ENCODE peak calls at places on chromosomes 13 and 19, in six cellular contexts. W is A549; X is brain microvascular endothelial cell; Y is mesendoderm; D is transverse colon; P is CD8-positive, alpha-beta memory T cell. U is an unnamed sample.

GRCh38 chr19:42023121-42023942 is 29.3 kb upstream of the ATP1A3 start:
- DNase-seq in D (peak), W (peak), Y (peak), X (peak), P (no peak), U (no peak)

GRCh38 chr13:112697756-112698655 is 8.2 kb downstream of the ATP11A start:
- DNase-seq in X (no peak), W (no peak), P (no peak), D (no peak), Y (no peak), U (no peak)

GRCh38 chr13:106096661-106097092 is 438.8 kb downstream of the EFNB2 start:
- DNase-seq in Y (no peak), P (no peak), W (peak), X (no peak), D (no peak), U (peak)

GRCh38 chr19:51810228-51810627 is 15.3 kb downstream of the FPR3 start:
- DNase-seq in D (no peak), P (no peak), X (no peak), Y (no peak), W (no peak), U (no peak)

GRCh38 chr19:48844472-48844871 is 8.2 kb upstream of the HSD17B14 start:
- DNase-seq in X (no peak), W (peak), D (no peak), P (no peak), Y (peak), U (peak)

GRCh38 chr19:38478273-38478971 is 44.9 kb downstream of the RYR1 start:
- DNase-seq in P (no peak), D (no peak), W (peak), X (peak), Y (peak), U (no peak)

GRCh38 chr19:48292798-48293197 is 22.9 kb downstream of the ZNF114 start:
- DNase-seq in X (peak), Y (peak), D (no peak), W (no peak), P (no peak), U (no peak)

GRCh38 chr19:43395561-43395960 is 19.1 kb upstream of the TEX101 start:
- DNase-seq in Y (no peak), X (no peak), P (no peak), D (peak), W (no peak), U (no peak)

GRCh38 chr19:55088543-55089265 is 13.0 kb downstream of the EPS8L1 start:
- DNase-seq in P (peak), X (peak), W (peak), D (peak), Y (peak), U (peak)

GRCh38 chr19:1410136-1410786 is 2.9 kb downstream of the DAZAP1 start:
- DNase-seq in P (no peak), X (peak), D (no peak), W (no peak), Y (no peak), U (peak)

GRCh38 chr19:45515081-45515624 is 7.9 kb downstream of the VASP start:
- DNase-seq in Y (no peak), W (no peak), D (peak), P (no peak), X (no peak), U (no peak)

GRCh38 chr13:102667911-102668310 is 26.9 kb downstream of the METTL21C start:
- DNase-seq in W (no peak), X (no peak), D (no peak), P (no peak), Y (peak), U (no peak)

GRCh38 chr19:45467456-45468158 is at the start of gene FOSB:
- DNase-seq in X (peak), P (peak), Y (peak), W (peak), D (peak), U (peak)

GRCh38 chr19:850221-850978 is 1.7 kb upstream of the ELANE start:
- DNase-seq in D (peak), X (peak), Y (peak), P (no peak), W (peak), U (no peak)

GRCh38 chr13:24910502-24911134 is 146.6 kb downstream of the RNF17 start:
- DNase-seq in D (peak), Y (no peak), X (no peak), W (no peak), P (no peak), U (no peak)

GRCh38 chr19:56071151-56071550 is 49.9 kb downstream of the ZNF787 start:
- DNase-seq in W (no peak), P (no peak), Y (peak), D (no peak), X (no peak), U (no peak)

GRCh38 chr13:47326061-47326460 is 429.2 kb upstream of the HTR2A start:
- DNase-seq in Y (no peak), W (no peak), P (no peak), X (peak), D (no peak), U (no peak)

GRCh38 chr13:110396913-110397379 is 89.9 kb downstream of the COL4A2 start:
- DNase-seq in W (no peak), P (no peak), D (peak), X (peak), Y (no peak), U (no peak)

GRCh38 chr19:10817291-10818038 is 18.5 kb downstream of the TMED1 start:
- DNase-seq in P (no peak), X (peak), D (peak), W (no peak), Y (no peak), U (no peak)

GRCh38 chr13:112731667-112732616 is 42.1 kb downstream of the ATP11A start:
- DNase-seq in Y (no peak), D (no peak), W (no peak), X (no peak), P (no peak), U (no peak)

GRCh38 chr19:10419646-10420443 is 493 bp upstream of the PDE4A start:
- DNase-seq in X (peak), P (no peak), Y (peak), D (no peak), W (peak), U (no peak)

GRCh38 chr13:22082437-22083100 is 411.7 kb downstream of the FGF9 start:
- DNase-seq in P (peak), D (no peak), W (no peak), X (no peak), Y (peak), U (no peak)

GRCh38 chr13:30006246-30006645 is 155.8 kb upstream of the UBL3 start:
- DNase-seq in W (no peak), D (no peak), P (peak), Y (peak), X (no peak), U (no peak)

GRCh38 chr19:36876993-36877938 is 26.6 kb downstream of the ZNF345 start:
- DNase-seq in D (no peak), W (no peak), X (no peak), Y (peak), P (no peak), U (no peak)

GRCh38 chr13:51778407-51778806 is 25.6 kb downstream of the DHRS12 start:
- DNase-seq in X (no peak), W (no peak), P (no peak), D (no peak), Y (no peak), U (no peak)

GRCh38 chr13:65724261-65724660 is 1505.9 kb downstream of the PCDH9 start:
- DNase-seq in W (no peak), Y (no peak), X (peak), D (no peak), P (no peak), U (no peak)

GRCh38 chr19:43584484-43584883 is 8.9 kb downstream of the PINLYP start:
- DNase-seq in W (no peak), D (no peak), X (no peak), P (no peak), Y (no peak), U (no peak)

GRCh38 chr13:107192289-107192688 is 624.4 kb upstream of the ARGLU1 start:
- DNase-seq in D (no peak), W (no peak), P (no peak), Y (no peak), X (no peak), U (no peak)

GRCh38 chr19:51195616-51196015 is 29.3 kb upstream of the CD33 start:
- DNase-seq in Y (no peak), W (no peak), P (no peak), D (no peak), X (no peak), U (no peak)

GRCh38 chr19:45769821-45770191 is 754 bp upstream of the SIX5 start:
- DNase-seq in W (peak), Y (no peak), X (peak), P (peak), D (peak), U (no peak)

GRCh38 chr13:92843549-92843948 is 383.1 kb upstream of the GPC6 start:
- DNase-seq in D (no peak), P (no peak), X (no peak), Y (no peak), W (no peak), U (no peak)

GRCh38 chr13:99316657-99317244 is 9.6 kb upstream of the GPR183 start:
- DNase-seq in Y (no peak), W (no peak), X (no peak), D (no peak), P (no peak), U (no peak)

GRCh38 chr19:58529405-58529804 is 9.8 kb upstream of the ZBTB45 start:
- DNase-seq in D (no peak), P (no peak), W (no peak), Y (no peak), X (no peak), U (no peak)

GRCh38 chr19:58536852-58537798 is 6.7 kb upstream of the TRIM28 start:
- DNase-seq in P (no peak), Y (no peak), X (no peak), D (no peak), W (no peak), U (no peak)

GRCh38 chr19:58535857-58536256 is 8.0 kb upstream of the TRIM28 start:
- DNase-seq in Y (no peak), W (no peak), X (no peak), P (no peak), D (no peak), U (no peak)

GRCh38 chr19:58531052-58531600 is 11.5 kb upstream of the ZBTB45 start:
- DNase-seq in W (no peak), X (no peak), Y (no peak), D (no peak), P (no peak), U (no peak)
- H3K27ac ChIP-seq in W (no peak), X (no peak), Y (no peak), D (no peak), P (no peak), U (no peak)

GRCh38 chr13:75776550-75776949 is 140.4 kb downstream of the LMO7 start:
- DNase-seq in P (no peak), W (no peak), X (no peak), D (no peak), Y (no peak), U (no peak)
- H3K27ac ChIP-seq in P (no peak), W (peak), X (no peak), D (peak), Y (no peak), U (peak)

GRCh38 chr19:18476507-18477041 is 38.6 kb upstream of the ISYNA1 start:
- DNase-seq in W (no peak), D (no peak), Y (no peak), P (no peak), X (no peak), U (no peak)

GRCh38 chr19:18474366-18474887 is 36.5 kb upstream of the ISYNA1 start:
- DNase-seq in W (no peak), Y (no peak), X (no peak), D (no peak), P (no peak), U (no peak)

GRCh38 chr19:18475762-18476331 is 37.9 kb upstream of the ISYNA1 start:
- DNase-seq in Y (no peak), X (no peak), W (no peak), P (no peak), D (no peak), U (no peak)

GRCh38 chr19:18473706-18474087 is 35.8 kb upstream of the ISYNA1 start:
- DNase-seq in D (no peak), W (no peak), P (no peak), Y (no peak), X (no peak), U (no peak)

DNA sequence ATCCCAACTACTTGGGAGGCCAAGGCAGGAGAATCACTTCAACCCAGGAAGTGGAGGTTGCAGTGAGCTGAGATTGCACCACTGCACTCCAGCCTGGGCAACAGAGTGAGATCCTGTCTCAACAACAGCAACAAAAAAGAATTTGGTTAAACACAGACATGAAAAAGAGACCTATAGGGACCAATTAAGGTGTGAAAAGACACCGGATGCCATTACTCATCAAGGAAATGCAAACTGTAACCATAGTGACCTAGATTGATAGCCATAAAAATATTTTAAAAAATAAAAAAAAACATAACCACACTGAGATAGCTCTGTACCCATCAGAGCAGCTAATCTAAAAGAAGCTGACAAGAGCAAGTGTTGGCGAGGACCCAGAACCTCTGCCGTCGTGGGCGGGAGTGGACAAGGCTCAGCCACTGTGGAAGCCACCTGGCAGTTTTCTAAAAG is 37.1 kb upstream of the ISYNA1 start:
- DNase-seq in D (no peak), Y (no peak), W (no peak), P (no peak), X (no peak), U (no peak)
- H3K27ac ChIP-seq in D (peak), Y (no peak), W (no peak), P (peak), X (no peak), U (no peak)

DNA sequence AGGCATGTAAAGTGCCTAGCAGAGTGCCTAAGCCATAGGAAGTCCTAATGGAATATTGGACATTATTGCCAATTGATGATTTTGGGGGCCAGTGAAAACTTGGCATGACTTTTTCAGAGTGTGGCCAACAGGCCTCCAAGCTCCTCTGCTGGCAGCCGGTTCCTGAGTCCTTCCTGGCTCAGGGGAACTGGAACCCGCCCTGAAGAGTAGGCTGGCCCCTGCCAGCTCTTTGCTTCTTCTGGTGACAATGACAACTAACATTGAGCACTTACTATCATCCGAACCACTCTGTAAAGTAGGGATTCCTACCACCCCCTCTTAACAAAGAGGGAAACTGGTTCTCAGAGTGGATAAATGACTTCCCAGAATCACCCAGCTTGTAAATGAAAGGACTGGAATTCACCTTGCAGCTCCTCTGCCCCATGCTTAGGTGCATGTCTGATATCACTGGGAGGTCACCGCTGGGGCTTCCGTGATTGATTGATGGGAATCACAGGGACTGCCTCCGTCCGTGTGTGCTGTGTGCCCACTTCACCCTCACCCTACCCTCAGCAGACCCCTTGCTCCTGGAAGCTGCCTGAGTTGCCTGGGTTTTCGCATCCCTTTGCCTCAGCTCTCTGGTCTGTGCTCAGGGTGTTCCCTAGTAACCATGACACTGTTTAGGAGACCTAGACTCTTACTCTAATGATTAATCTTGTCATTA is 50.6 kb downstream of the TNFRSF19 start:
- DNase-seq in Y (no peak), W (no peak), P (no peak), D (no peak), X (no peak), U (no peak)
- H3K27ac ChIP-seq in Y (no peak), W (peak), P (no peak), D (no peak), X (peak), U (peak)

GRCh38 chr19:30229524-30230174 is 142.5 kb upstream of the ZNF536 start:
- DNase-seq in X (peak), P (no peak), D (no peak), Y (peak), W (no peak), U (no peak)
- H3K27ac ChIP-seq in X (no peak), P (no peak), D (peak), Y (no peak), W (no peak), U (no peak)

GRCh38 chr19:4452230-4452990 is 5.2 kb downstream of the UBXN6 start:
- DNase-seq in D (no peak), X (no peak), P (no peak), Y (no peak), W (no peak), U (no peak)
- H3K27ac ChIP-seq in D (no peak), X (no peak), P (no peak), Y (no peak), W (no peak), U (no peak)

GRCh38 chr19:5624741-5625140 is 1.9 kb downstream of the SAFB start:
- DNase-seq in D (no peak), X (no peak), Y (peak), W (no peak), P (no peak), U (no peak)

GRCh38 chr19:5622465-5623396 is at the start of the genes SAFB and SAFB2:
- DNase-seq in X (peak), P (peak), W (peak), Y (peak), D (peak), U (peak)

GRCh38 chr19:5623397-5624153 is 692 bp downstream of the SAFB start:
- DNase-seq in W (no peak), D (peak), X (no peak), P (no peak), Y (no peak), U (peak)

GRCh38 chr19:5625641-5626040 is 2.8 kb downstream of the SAFB start:
- DNase-seq in Y (no peak), W (no peak), D (no peak), X (no peak), P (no peak), U (no peak)

GRCh38 chr19:5624154-5624663 is 1.3 kb downstream of the SAFB start:
- DNase-seq in Y (peak), D (peak), X (peak), P (peak), W (no peak), U (peak)
- H3K27ac ChIP-seq in Y (no peak), D (peak), X (peak), P (peak), W (peak), U (peak)

DNA sequence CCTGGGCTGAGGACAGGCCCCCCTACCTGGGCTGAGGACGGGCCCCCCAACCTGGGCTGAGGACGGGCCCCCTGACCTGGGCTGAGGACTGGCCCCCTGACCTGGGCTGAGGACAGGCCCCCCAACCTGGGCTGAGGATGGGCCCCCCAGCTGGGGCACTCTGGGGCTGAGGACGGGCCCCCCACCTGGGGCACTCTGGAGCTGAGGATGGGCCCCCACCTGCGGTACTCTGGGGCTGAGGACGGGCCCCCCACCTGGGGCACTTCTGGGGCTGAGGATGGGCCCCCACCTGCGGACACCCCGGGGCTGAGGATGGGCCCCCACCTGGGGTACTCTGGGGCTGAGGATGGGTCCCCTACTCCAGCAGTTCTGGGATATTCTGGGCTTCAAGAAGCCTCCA is 65.5 kb downstream of the RASA3 start:
- DNase-seq in W (no peak), Y (no peak), X (no peak), P (no peak), D (no peak), U (no peak)
- H3K27ac ChIP-seq in W (peak), Y (no peak), X (peak), P (peak), D (peak), U (peak)

U was measured in endothelial cell of umbilical vein.